ENCODE peak calls at places on chromosomes 13 and 19, in eight cellular contexts. H, B, X, C, L, A, Z and D are unnamed samples.

GRCh38 chr19:14063100-14063499 is 1.2 kb upstream of the PALM3 start:
- DNase-seq in H (no peak), X (no peak), Z (no peak), C (no peak), B (no peak), A (no peak), L (no peak), D (no peak)

GRCh38 chr13:41370736-41371135 is 59.7 kb downstream of the NAA16 start:
- DNase-seq in A (no peak), Z (no peak), L (no peak), X (no peak), B (no peak), H (no peak), C (no peak), D (no peak)

GRCh38 chr19:46460981-46461380 is 10.4 kb downstream of the PNMA8A start:
- DNase-seq in B (no peak), Z (no peak), X (no peak), H (no peak), C (no peak), A (no peak), L (no peak), D (no peak)

GRCh38 chr19:50838239-50838638 is 4.9 kb upstream of the KLK15 start:
- DNase-seq in L (no peak), H (no peak), X (no peak), B (peak; percentile 51), Z (no peak), A (peak; percentile 61), C (no peak), D (no peak)

GRCh38 chr19:17079710-17080440 is 4.3 kb downstream of the MYO9B start:
- DNase-seq in B (no peak), L (peak; percentile 59), C (peak; percentile 73), X (peak; percentile 44), A (peak; percentile 83), H (peak; percentile 83), Z (peak; percentile 89), D (peak; percentile 67)

GRCh38 chr19:6610934-6611370 is 20.0 kb upstream of the CD70 start:
- DNase-seq in H (no peak), Z (no peak), A (no peak), L (no peak), X (no peak), B (no peak), C (no peak), D (no peak)

GRCh38 chr13:31160857-31161582 is 684 bp downstream of the HSPH1 start:
- DNase-seq in Z (no peak), B (peak; percentile 40), L (peak; percentile 71), H (peak; percentile 48), A (no peak), C (peak; percentile 61), X (peak; percentile 68), D (peak; percentile 33)

GRCh38 chr13:46386426-46386995 is 541 bp downstream of the RUBCNL start:
- DNase-seq in Z (no peak), X (no peak), C (no peak), L (no peak), B (no peak), H (no peak), A (no peak), D (no peak)

GRCh38 chr13:51803018-51803417 is 945 bp downstream of the DHRS12 start:
- DNase-seq in C (no peak), X (no peak), Z (no peak), L (no peak), B (no peak), H (no peak), A (no peak), D (no peak)

GRCh38 chr19:38417544-38418506 is 8.2 kb downstream of the RASGRP4 start:
- DNase-seq in B (peak; percentile 86), Z (no peak), L (peak; percentile 66), H (no peak), X (peak; percentile 39), C (peak; percentile 11), A (peak; percentile 92), D (no peak)

GRCh38 chr19:7979011-7979410 is 26.4 kb downstream of the ELAVL1 start:
- DNase-seq in C (no peak), A (no peak), L (no peak), H (no peak), B (no peak), X (no peak), Z (no peak), D (no peak)

GRCh38 chr19:46489445-46490272 is 6.0 kb downstream of the PNMA8B start:
- DNase-seq in Z (peak; percentile 83), B (peak; percentile 51), X (peak; percentile 38), A (no peak), L (no peak), H (peak; percentile 58), C (peak; percentile 50), D (no peak)

GRCh38 chr19:11264452-11265176 is 2.3 kb upstream of the DOCK6 start:
- DNase-seq in H (no peak), X (peak; percentile 37), L (peak; percentile 84), A (no peak), C (no peak), B (no peak), Z (no peak), D (no peak)

GRCh38 chr19:12778020-12778904 is 2.9 kb upstream of the HOOK2 start:
- DNase-seq in X (peak; percentile 93), L (peak; percentile 80), B (no peak), C (peak; percentile 63), H (peak; percentile 72), A (no peak), Z (no peak), D (peak; percentile 66)

GRCh38 chr13:29884671-29885424 is 34.4 kb upstream of the UBL3 start:
- DNase-seq in C (no peak), Z (no peak), L (no peak), A (no peak), X (no peak), B (peak; percentile 11), H (no peak), D (no peak)

GRCh38 chr13:98466634-98467236 is 110.2 kb downstream of the STK24 start:
- DNase-seq in B (peak; percentile 51), C (peak; percentile 61), A (peak; percentile 58), H (no peak), Z (no peak), L (peak; percentile 56), X (peak; percentile 54), D (no peak)

GRCh38 chr13:73195091-73195490 is 136.3 kb downstream of the KLF5 start:
- DNase-seq in B (no peak), H (no peak), L (no peak), C (no peak), X (no peak), A (no peak), Z (no peak), D (no peak)
- TF ChIP-seq POLR2A in B (no peak), H (no peak), L (no peak), C (no peak), X (no peak), A (no peak), Z (no peak), D (no peak)

GRCh38 chr19:18501832-18502231 is 20.0 kb downstream of the ELL start:
- DNase-seq in L (peak; percentile 49), X (peak; percentile 65), H (no peak), A (no peak), C (no peak), Z (no peak), B (no peak), D (peak; percentile 79)

GRCh38 chr19:18500376-18500775 is 21.5 kb downstream of the ELL start:
- DNase-seq in C (no peak), Z (no peak), B (no peak), H (no peak), L (no peak), A (no peak), X (no peak), D (no peak)

GRCh38 chr19:18502236-18502632 is 19.6 kb downstream of the ELL start:
- DNase-seq in C (no peak), X (peak; percentile 19), A (no peak), B (no peak), H (no peak), Z (no peak), L (no peak), D (no peak)

GRCh38 chr19:18500820-18501219 is 21.1 kb downstream of the ELL start:
- DNase-seq in Z (no peak), C (no peak), B (no peak), X (peak; percentile 78), A (no peak), H (peak; percentile 58), L (peak; percentile 46), D (no peak)

DNA sequence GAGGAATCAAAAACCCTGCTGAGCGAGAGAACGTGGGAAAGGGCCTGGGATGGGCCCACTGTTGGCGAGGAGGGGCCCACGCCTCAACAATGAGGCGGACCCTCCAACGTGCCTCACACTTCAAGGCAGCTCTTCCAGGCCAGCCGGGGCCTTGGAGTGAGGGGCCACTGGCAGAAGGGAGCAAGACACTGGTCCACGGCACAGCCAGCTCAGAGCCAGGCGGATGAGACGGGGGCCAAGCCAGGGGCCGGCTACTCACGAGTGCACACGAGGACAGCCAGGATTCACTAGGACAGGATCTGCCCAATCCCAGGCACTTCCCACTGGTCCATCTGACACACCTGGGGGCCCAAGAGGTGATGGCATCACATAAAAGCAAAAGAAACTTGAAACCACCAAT is 20.5 kb downstream of the ELL start:
- DNase-seq in A (no peak), B (no peak), C (no peak), H (no peak), Z (no peak), L (no peak), X (no peak), D (no peak)
- H3K4me1 ChIP-seq in A (peaks cover 25% of the 10 kb centered on the region), B (peaks cover 12% of the 10 kb centered on the region), C (no peaks in the 10 kb centered on the region), H (no peaks in the 10 kb centered on the region), Z (peaks cover 92% of the 10 kb centered on the region), L (peaks cover 49% of the 10 kb centered on the region), X (peaks cover 81% of the 10 kb centered on the region), D (peaks cover 98% of the 10 kb centered on the region)

GRCh38 chr13:112740502-112741131 is 50.8 kb downstream of the ATP11A start:
- DNase-seq in B (peak; percentile 34), L (peak; percentile 56), C (peak; percentile 86), X (peak; percentile 48), H (peak; percentile 82), Z (peak; percentile 83), A (no peak), D (peak; percentile 89)
- H3K4me3 ChIP-seq in B (no peak overlapping the region), L (no peak overlapping the region), C (no peak overlapping the region), X (no peak overlapping the region), H (no peak overlapping the region), Z (no peak overlapping the region), A (no peak overlapping the region), D (no peak overlapping the region)

GRCh38 chr19:40285353-40286234 is 449 bp upstream of the AKT2 start:
- DNase-seq in Z (peak; percentile 98), C (peak; percentile 95), A (peak; percentile 100), L (peak; percentile 97), X (peak; percentile 99), H (peak; percentile 98), B (peak; percentile 96), D (peak; percentile 99)
- TF ChIP-seq POLR2A in Z (no peak), C (peak; percentile 13), A (peak; percentile 74), L (peak; percentile 19), X (peak; percentile 61), H (peak; percentile 58), B (peak; percentile 72), D (peak; percentile 48)